ENCODE peak calls at places on chromosomes 12 and 14, in six cellular contexts. Y is left lung, T is SK-N-SH, A is right cardiac atrium, Z is lower lobe of right lung, L is upper lobe of right lung. G is an unnamed sample. For H3K27me3, the result is how much of the 10 kb centered on the place peaks cover.

GRCh38 chr12:25497021-25497420 is 56.1 kb downstream of the LMNTD1 start:
- DNase-seq in L (no peak), Z (no peak), T (no peak), A (peak), Y (no peak), G (no peak)

GRCh38 chr12:44889162-44889561 is 13.0 kb upstream of the NELL2 start:
- DNase-seq in L (no peak), Z (no peak), A (no peak), Y (no peak), T (no peak), G (no peak)

GRCh38 chr14:77278461-77279230 is 7.6 kb upstream of the NGB start:
- DNase-seq in A (no peak), T (no peak), Z (no peak), L (no peak), Y (no peak), G (no peak)

GRCh38 chr12:125193376-125193775 is 128.1 kb downstream of the AACS start:
- DNase-seq in Z (no peak), L (no peak), T (no peak), A (no peak), Y (no peak), G (no peak)

GRCh38 chr14:88698651-88699050 is 94.1 kb downstream of the EML5 start:
- DNase-seq in T (no peak), Z (no peak), L (no peak), A (no peak), Y (no peak), G (no peak)

GRCh38 chr12:15979096-15980091 is 68.3 kb downstream of the DERA start:
- DNase-seq in L (no peak), Y (no peak), Z (no peak), T (peak), A (no peak), G (no peak)

GRCh38 chr14:37668646-37669045 is 73.2 kb downstream of the TTC6 start:
- DNase-seq in A (no peak), Z (no peak), L (no peak), T (no peak), Y (no peak), G (no peak)

GRCh38 chr14:23696706-23697239 is 60.6 kb downstream of the DHRS2 start:
- DNase-seq in Y (no peak), T (no peak), L (no peak), Z (no peak), A (no peak), G (no peak)

GRCh38 chr12:22743700-22744099 is 118.7 kb downstream of the ETNK1 start:
- DNase-seq in Z (no peak), Y (no peak), A (no peak), L (no peak), T (no peak), G (no peak)

GRCh38 chr12:52776435-52776834 is 710 bp downstream of the KRT76 start:
- DNase-seq in L (peak), A (no peak), T (no peak), Z (no peak), Y (no peak), G (no peak)

GRCh38 chr14:51697848-51698247 is 46.1 kb downstream of the FRMD6 start:
- DNase-seq in Y (no peak), Z (no peak), T (no peak), A (no peak), L (no peak), G (no peak)

GRCh38 chr12:96295532-96296160 is 101.5 kb downstream of the ELK3 start:
- DNase-seq in L (no peak), Z (no peak), T (no peak), A (no peak), Y (no peak), G (no peak)

GRCh38 chr12:107320031-107320928 is 226.9 kb upstream of the CRY1 start:
- DNase-seq in T (peak), A (peak), L (peak), Y (peak), Z (peak), G (peak)

GRCh38 chr14:76929927-76930326 is 98.6 kb downstream of the IRF2BPL start:
- DNase-seq in Z (no peak), T (no peak), Y (no peak), L (no peak), A (peak), G (no peak)

GRCh38 chr12:93773122-93773871 is 96.1 kb downstream of the CRADD start:
- DNase-seq in Y (no peak), T (no peak), Z (no peak), A (no peak), L (no peak), G (no peak)

GRCh38 chr14:106837870-106838269 is 1311.5 kb downstream of the TMEM121 start:
- DNase-seq in T (no peak), A (no peak), L (no peak), Y (no peak), Z (no peak), G (no peak)

GRCh38 chr14:86310148-86310547 is 780.2 kb downstream of the FLRT2 start:
- DNase-seq in L (no peak), Z (no peak), A (no peak), Y (no peak), T (no peak), G (no peak)

GRCh38 chr14:92497391-92497790 is 16.2 kb upstream of the RIN3 start:
- DNase-seq in A (peak), Z (no peak), L (no peak), T (no peak), Y (no peak), G (no peak)

GRCh38 chr12:53046655-53047220 is 3.1 kb upstream of the TNS2 start:
- DNase-seq in A (peak), T (no peak), L (peak), Y (peak), Z (peak), G (peak)

GRCh38 chr14:68580676-68581075 is 212.2 kb downstream of the ZFP36L1 start:
- DNase-seq in A (no peak), T (no peak), Y (peak), Z (no peak), L (no peak), G (no peak)

GRCh38 chr12:75560167-75560566 is 48.8 kb upstream of the KRR1 start:
- DNase-seq in L (no peak), Y (no peak), T (peak), Z (no peak), A (no peak), G (no peak)

GRCh38 chr14:96231731-96232130 is 24.3 kb upstream of the BDKRB1 start:
- DNase-seq in L (peak), Y (no peak), Z (no peak), T (no peak), A (no peak), G (no peak)

GRCh38 chr14:56666716-56667115 is 87.1 kb downstream of the TMEM260 start:
- DNase-seq in Y (no peak), A (no peak), L (no peak), T (no peak), Z (no peak), G (no peak)

GRCh38 chr14:58873228-58873953 is 235.6 kb downstream of the DACT1 start:
- DNase-seq in Z (no peak), Y (no peak), A (no peak), T (no peak), L (no peak), G (no peak)

GRCh38 chr14:78705989-78706388 is 535.8 kb downstream of the NRXN3 start:
- DNase-seq in Z (no peak), T (no peak), Y (no peak), A (no peak), L (no peak), G (no peak)
- H3K27me3 ChIP-seq in Z (under half), T (under half), Y (under half), A (under half), L (under half), G (under half)

GRCh38 chr14:73238262-73238852 is 1.1 kb downstream of the PAPLN start:
- DNase-seq in L (no peak), A (no peak), Y (no peak), T (no peak), Z (no peak), G (no peak)

GRCh38 chr14:73240816-73241480 is 3.6 kb downstream of the PAPLN start:
- DNase-seq in Y (peak), L (no peak), A (peak), T (peak), Z (no peak), G (no peak)

GRCh38 chr14:73237786-73238261 is 518 bp downstream of the PAPLN start:
- DNase-seq in Y (no peak), Z (no peak), L (no peak), A (peak), T (peak), G (no peak)

GRCh38 chr14:73238941-73239340 is 1.6 kb downstream of the PAPLN start:
- DNase-seq in Z (no peak), Y (no peak), A (no peak), T (peak), L (no peak), G (no peak)

DNA sequence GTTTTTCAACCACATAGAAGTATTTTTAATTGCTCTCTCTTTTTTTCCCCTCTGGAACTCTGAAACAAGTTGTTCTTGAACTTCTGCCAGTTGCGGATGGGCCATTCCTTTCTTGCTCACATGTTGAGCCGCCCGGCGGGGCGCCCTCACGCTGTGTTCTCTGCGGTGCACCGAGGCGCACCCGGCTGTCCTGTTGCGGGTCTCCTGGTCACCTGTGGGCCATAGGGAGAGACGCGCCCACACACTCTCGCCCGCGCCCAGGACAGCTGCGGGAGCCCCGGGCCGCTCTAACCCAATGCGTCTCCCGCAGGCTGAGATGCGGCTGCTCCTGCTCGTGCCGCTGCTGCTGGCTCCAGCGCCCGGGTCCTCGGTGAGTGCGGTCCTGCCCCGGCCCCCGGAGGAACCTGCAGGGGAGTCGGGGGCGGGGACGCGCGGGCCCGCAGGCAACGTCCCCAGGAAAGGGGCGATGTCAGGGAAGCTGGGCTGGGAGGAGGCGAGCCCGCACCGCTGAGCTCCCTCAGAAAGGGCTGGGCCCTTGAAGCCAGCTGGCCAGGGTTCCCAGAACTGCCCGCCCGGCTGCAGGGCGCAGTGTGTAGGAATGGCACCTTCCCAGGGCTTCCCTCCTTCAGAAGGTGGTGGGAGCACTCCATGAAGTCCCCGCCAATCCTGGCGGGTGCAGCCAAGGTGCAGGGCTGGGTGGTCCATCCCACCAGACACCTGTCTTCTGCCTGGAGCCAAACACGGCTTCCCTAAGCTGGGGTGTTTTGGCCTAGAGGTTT is 2.3 kb downstream of the PAPLN start:
- DNase-seq in A (peak), Z (peak), Y (no peak), T (peak), L (no peak), G (no peak)
- H3K27me3 ChIP-seq in A (under half), Z (under half), Y (under half), T (under half), L (under half), G (under half)

DNA sequence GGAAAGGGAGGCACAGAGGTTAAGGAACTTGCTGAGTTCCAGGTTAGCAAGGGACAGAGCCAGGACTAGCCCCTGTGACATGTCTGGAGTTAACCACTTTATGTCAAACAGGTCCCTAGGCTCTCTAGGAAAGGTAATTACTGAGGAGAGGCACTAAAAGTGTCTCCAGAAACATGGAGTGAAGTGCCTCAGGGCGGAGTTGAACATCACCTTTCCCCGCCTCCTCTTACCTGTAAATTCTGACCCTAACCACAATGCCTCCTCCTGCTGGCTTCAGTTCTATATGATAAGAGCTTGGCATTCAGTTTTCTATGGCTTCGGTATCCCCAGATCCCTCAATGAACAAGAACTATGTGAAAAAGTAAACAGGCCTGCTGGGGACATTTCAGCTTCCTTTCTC is 18.1 kb downstream of the RPH3A start:
- DNase-seq in Z (no peak), L (no peak), A (no peak), Y (no peak), T (no peak), G (no peak)
- H3K27me3 ChIP-seq in Z (under half), L (under half), A (under half), Y (under half), T (under half), G (under half)

GRCh38 chr12:102957339-102958050 is at the start of gene ASCL1:
- DNase-seq in L (no peak), Z (no peak), T (peak), Y (no peak), A (peak), G (peak)
- H3K27me3 ChIP-seq in L (half or more), Z (half or more), T (under half), Y (half or more), A (under half), G (under half)

GRCh38 chr14:99655521-99655920 is 10.6 kb downstream of the HHIPL1 start:
- DNase-seq in L (no peak), Y (no peak), Z (no peak), T (no peak), A (no peak), G (no peak)
- H3K27me3 ChIP-seq in L (under half), Y (under half), Z (under half), T (under half), A (under half), G (under half)

GRCh38 chr12:54331-54730 is 12.2 kb upstream of the IQSEC3 start:
- DNase-seq in T (no peak), Y (no peak), L (no peak), Z (no peak), A (no peak), G (no peak)

GRCh38 chr12:56683-57346 is 9.8 kb upstream of the IQSEC3 start:
- DNase-seq in T (no peak), Y (no peak), A (no peak), L (no peak), Z (no peak), G (no peak)

GRCh38 chr12:54750-55535 is 11.6 kb upstream of the IQSEC3 start:
- DNase-seq in A (no peak), Z (no peak), Y (no peak), T (no peak), L (no peak), G (no peak)

GRCh38 chr12:58832-59231 is 7.7 kb upstream of the IQSEC3 start:
- DNase-seq in Y (no peak), A (no peak), L (no peak), T (no peak), Z (no peak), G (no peak)

DNA sequence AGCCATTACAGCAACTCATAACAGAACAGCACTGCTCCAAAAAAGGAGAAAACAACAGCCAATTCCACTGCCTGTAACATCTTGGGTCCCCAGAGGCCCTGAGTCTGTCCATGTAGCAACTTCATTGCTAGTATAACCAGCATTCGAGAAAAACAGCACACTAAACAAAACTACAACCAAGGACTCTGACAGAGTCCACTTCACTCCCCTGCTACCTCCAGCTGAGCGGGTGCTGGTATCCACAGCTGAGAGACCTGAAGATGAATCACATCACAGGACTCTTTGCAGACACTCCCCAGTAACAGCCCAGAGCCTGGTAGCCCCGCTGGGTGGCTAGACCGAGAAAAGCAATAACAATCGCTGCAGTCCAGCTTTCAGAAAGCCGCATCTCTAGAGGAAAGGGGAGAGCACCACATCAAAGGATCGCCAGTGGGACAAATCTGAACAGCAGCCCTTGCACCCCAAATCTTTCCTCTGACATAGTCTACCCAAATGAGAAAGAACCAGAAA is 9.0 kb upstream of the IQSEC3 start:
- DNase-seq in A (no peak), L (no peak), T (no peak), Z (no peak), Y (no peak), G (no peak)
- H3K27me3 ChIP-seq in A (under half), L (under half), T (under half), Z (under half), Y (under half), G (under half)

GRCh38 chr14:94769413-94770250 is at the start of gene GSC:
- DNase-seq in L (no peak), Y (no peak), Z (no peak), A (peak), T (peak), G (no peak)
- H3K27me3 ChIP-seq in L (half or more), Y (half or more), Z (half or more), A (under half), T (under half), G (under half)

GRCh38 chr12:1531654-1532366 is 62.6 kb downstream of the FBXL14 start:
- DNase-seq in L (peak), Y (no peak), A (no peak), Z (no peak), T (no peak), G (peak)

GRCh38 chr12:1533205-1533601 is 61.2 kb downstream of the FBXL14 start:
- DNase-seq in Y (no peak), Z (no peak), A (no peak), L (no peak), T (peak), G (no peak)

GRCh38 chr12:1533602-1534304 is 60.6 kb downstream of the FBXL14 start:
- DNase-seq in L (peak), Y (no peak), Z (no peak), T (no peak), A (no peak), G (peak)

GRCh38 chr12:1532367-1532752 is 62.0 kb downstream of the FBXL14 start:
- DNase-seq in L (no peak), Y (no peak), T (no peak), Z (no peak), A (no peak), G (no peak)

GRCh38 chr12:1532796-1533195 is 61.6 kb downstream of the FBXL14 start:
- DNase-seq in T (no peak), Z (no peak), Y (no peak), L (no peak), A (no peak), G (no peak)
- H3K27me3 ChIP-seq in T (under half), Z (under half), Y (under half), L (under half), A (under half), G (under half)

DNA sequence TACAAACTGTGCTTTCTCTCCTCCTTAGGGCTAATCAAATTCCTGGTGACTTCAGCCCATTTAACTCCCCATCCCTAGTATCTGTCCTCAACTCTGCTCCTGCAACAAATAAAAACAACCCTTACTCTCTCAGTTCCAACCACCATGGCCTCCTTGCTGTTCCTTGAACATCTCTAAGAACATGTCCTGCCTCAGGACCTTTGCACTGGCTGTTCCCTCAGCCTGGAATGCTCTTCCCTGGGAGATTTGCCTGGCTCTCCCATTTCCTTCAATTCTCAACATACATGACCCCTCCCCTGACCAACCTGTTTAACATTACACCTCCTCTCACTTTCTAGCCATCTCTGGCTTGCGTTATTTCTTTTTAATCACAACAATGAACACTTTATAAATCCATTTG is 170.5 kb downstream of the PTPN11 start:
- DNase-seq in Y (no peak), A (no peak), L (no peak), T (no peak), Z (no peak), G (no peak)
- H3K27me3 ChIP-seq in Y (under half), A (under half), L (under half), T (under half), Z (under half), G (under half)

DNA sequence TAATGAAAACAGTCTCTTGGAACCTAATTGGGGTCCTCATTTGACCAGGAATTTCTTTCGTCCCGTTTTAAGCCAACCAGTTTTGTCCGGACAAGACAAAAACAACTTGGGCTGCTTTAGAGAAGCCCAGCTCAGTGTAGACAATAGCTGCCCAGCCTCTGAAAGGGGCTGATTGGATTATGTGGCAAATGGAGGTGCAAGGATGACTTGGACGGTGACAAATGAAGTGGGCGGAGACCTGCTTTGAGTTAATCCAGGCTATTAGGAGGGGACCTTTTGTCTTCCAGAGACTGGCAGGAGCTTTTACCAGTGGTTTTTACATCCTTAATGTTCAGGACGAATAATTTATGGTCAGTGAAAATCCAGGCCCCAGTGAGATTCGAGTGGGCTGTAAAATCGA is 4.8 kb downstream of the MEG3 start:
- DNase-seq in L (no peak), T (no peak), Z (no peak), A (no peak), Y (no peak), G (no peak)
- H3K27me3 ChIP-seq in L (under half), T (under half), Z (under half), A (under half), Y (under half), G (under half)